ENCODE peak calls at places on chromosomes 7 and 10, in nine cellular contexts. U is esophagus muscularis mucosa; A is PC-9; B is CD8-positive, alpha-beta T cell; X is A549; D is ascending aorta; H is GM23338; J is spleen; K is astrocyte. V is an unnamed sample.

GRCh38 chr10:97903128-97904025 is 53.7 kb downstream of the GOLGA7B start:
- DNase-seq in U (no peak), A (no peak), B (no peak), X (no peak), D (no peak), H (no peak), J (no peak), K (no peak), V (no peak)

GRCh38 chr7:156943091-156944041 is 6.1 kb upstream of the NOM1 start:
- DNase-seq in U (no peak), A (peak; percentile 48), B (no peak), X (no peak), D (no peak), H (peak; percentile 51), J (no peak), K (no peak), V (peak; percentile 41)

GRCh38 chr7:71482284-71482683 is 350.3 kb downstream of the GALNT17 start:
- DNase-seq in U (no peak), A (no peak), B (no peak), X (no peak), D (no peak), H (no peak), J (no peak), K (no peak), V (no peak)

GRCh38 chr10:94349327-94349726 is 13.4 kb downstream of the NOC3L start:
- DNase-seq in U (no peak), A (no peak), B (no peak), X (no peak), D (no peak), H (no peak), J (no peak), K (no peak), V (no peak)

GRCh38 chr10:80487791-80488538 is 33.9 kb downstream of the TSPAN14 start:
- DNase-seq in U (no peak), A (no peak), B (peak; percentile 62), X (no peak), D (no peak), H (no peak), J (peak; percentile 93), K (no peak), V (no peak)

GRCh38 chr10:69303632-69304035 is 25.3 kb downstream of the HK1 start:
- DNase-seq in U (no peak), A (no peak), B (no peak), X (no peak), D (no peak), H (no peak), J (no peak), K (peak; percentile 23), V (peak; percentile 70)

GRCh38 chr7:86956567-86956966 is 102.9 kb downstream of the ELAPOR2 start:
- DNase-seq in U (no peak), A (no peak), B (no peak), X (no peak), D (no peak), H (no peak), J (no peak), K (no peak), V (no peak)

GRCh38 chr7:21023841-21024502 is 237.3 kb upstream of the SP8 start:
- DNase-seq in U (no peak), A (no peak), B (no peak), X (no peak), D (no peak), H (peak; percentile 29), J (no peak), K (no peak), V (no peak)

GRCh38 chr10:37736120-37736519 is 121.3 kb downstream of the ZNF248 start:
- DNase-seq in U (no peak), A (no peak), B (no peak), X (no peak), D (no peak), H (no peak), J (no peak), K (no peak), V (no peak)

GRCh38 chr10:110664483-110665420 is 20.6 kb downstream of the RBM20 start:
- DNase-seq in U (peak; percentile 64), A (peak; percentile 72), B (no peak), X (no peak), D (no peak), H (no peak), J (no peak), K (peak; percentile 88), V (peak; percentile 63)

GRCh38 chr7:112214887-112215286 is 8.4 kb downstream of the ZNF277 start:
- DNase-seq in U (no peak), A (no peak), B (no peak), X (no peak), D (no peak), H (no peak), J (no peak), K (no peak), V (no peak)

GRCh38 chr10:68082815-68083395 is 7.8 kb upstream of the HERC4 start:
- DNase-seq in U (no peak), A (no peak), B (no peak), X (no peak), D (no peak), H (peak; percentile 15), J (no peak), K (no peak), V (no peak)

DNA sequence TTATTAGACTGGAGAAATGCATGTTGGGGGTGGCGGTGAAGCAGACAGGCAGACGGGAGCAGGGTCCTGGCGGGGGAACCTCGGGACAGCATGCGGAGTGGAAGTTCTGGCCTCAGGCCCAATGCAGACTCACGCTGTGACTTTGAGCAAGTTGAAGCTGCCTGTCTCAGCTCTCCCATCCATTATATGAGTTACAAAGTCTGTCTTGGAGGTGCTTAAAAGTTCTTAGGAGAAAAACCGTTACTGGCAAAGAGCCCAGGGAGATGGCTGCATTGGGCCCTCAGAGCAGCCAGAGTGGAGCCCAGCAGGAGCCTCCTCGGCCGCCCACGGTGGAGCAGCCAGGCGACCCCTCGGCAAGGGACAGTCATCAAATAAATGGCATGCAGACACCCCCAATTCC is 509.5 kb downstream of the PLXNA4 start:
- DNase-seq in U (no peak), A (no peak), B (no peak), X (no peak), D (no peak), H (no peak), J (no peak), K (peak; percentile 78), V (no peak)
- H3K4me1 ChIP-seq in U (peaks cover 42% of the 10 kb centered on the region), A (peaks cover 23% of the 10 kb centered on the region), B (no peaks in the 10 kb centered on the region), X (peaks cover 38% of the 10 kb centered on the region), D (peaks cover 24% of the 10 kb centered on the region), H (no peaks in the 10 kb centered on the region), J (peaks cover 5% of the 10 kb centered on the region), K (peaks cover 24% of the 10 kb centered on the region), V (peaks cover 12% of the 10 kb centered on the region)

GRCh38 chr7:5428470-5429252 is 5.0 kb upstream of the TNRC18 start:
- DNase-seq in U (peak; percentile 96), A (peak; percentile 77), B (no peak), X (no peak), D (no peak), H (peak; percentile 39), J (peak; percentile 77), K (peak; percentile 86), V (peak; percentile 76)
- TF ChIP-seq CTCF in U (no peak), A (no peak), B (no peak), X (no peak), D (no peak), H (no peak), J (no peak), K (peak; percentile 4), V (peak; percentile 45)

DNA sequence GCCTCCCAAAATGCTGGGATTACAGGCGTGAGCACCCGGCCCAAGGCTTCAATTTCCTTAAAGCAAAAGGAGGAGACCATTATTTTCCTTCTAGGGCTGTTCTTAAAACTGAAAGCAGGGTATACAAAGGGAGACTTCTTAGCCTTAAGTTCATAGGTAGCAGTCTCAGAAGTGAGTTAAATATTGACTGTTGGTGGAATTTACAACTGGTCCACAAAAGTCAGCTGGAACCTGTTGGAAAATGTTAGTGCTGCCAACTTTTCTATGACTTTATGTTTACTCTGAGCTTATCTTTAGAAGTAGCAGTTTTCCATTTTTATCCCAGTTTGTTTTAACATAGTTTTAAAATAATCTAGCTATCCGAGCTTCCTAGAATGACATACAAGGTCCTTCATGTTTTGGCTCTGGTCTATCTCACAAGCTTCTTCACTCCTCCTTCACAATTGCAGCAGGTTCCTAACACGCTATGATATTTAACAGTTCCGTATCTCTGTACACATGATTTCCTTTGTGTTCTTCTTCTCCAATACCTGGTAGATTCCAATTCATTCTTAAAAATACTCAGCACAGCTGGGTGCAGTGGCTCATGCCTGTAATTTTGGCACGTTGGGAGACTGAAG is 3.3 kb downstream of the SLC26A3 start:
- DNase-seq in U (no peak), A (no peak), B (no peak), X (no peak), D (no peak), H (no peak), J (no peak), K (no peak), V (no peak)
- H3K27ac ChIP-seq in U (peak overlapping the region; percentile 66), A (no peak overlapping the region), B (no peak overlapping the region), X (no peak overlapping the region), D (no peak overlapping the region), H (no peak overlapping the region), J (no peak overlapping the region), K (no peak overlapping the region), V (no peak overlapping the region)

GRCh38 chr10:11693376-11693775 is 48.8 kb upstream of the ECHDC3 start:
- DNase-seq in U (no peak), A (no peak), B (no peak), X (no peak), D (no peak), H (no peak), J (no peak), K (no peak), V (no peak)

GRCh38 chr10:11687779-11688447 is 54.3 kb upstream of the ECHDC3 start:
- DNase-seq in U (no peak), A (peak; percentile 84), B (no peak), X (no peak), D (no peak), H (no peak), J (no peak), K (no peak), V (peak; percentile 45)

GRCh38 chr10:11687357-11687771 is 54.8 kb upstream of the ECHDC3 start:
- DNase-seq in U (no peak), A (peak; percentile 84), B (no peak), X (no peak), D (no peak), H (peak; percentile 35), J (no peak), K (peak; percentile 35), V (peak; percentile 67)

GRCh38 chr10:11691319-11691755 is 50.8 kb upstream of the ECHDC3 start:
- DNase-seq in U (no peak), A (no peak), B (no peak), X (no peak), D (no peak), H (no peak), J (no peak), K (no peak), V (no peak)

DNA sequence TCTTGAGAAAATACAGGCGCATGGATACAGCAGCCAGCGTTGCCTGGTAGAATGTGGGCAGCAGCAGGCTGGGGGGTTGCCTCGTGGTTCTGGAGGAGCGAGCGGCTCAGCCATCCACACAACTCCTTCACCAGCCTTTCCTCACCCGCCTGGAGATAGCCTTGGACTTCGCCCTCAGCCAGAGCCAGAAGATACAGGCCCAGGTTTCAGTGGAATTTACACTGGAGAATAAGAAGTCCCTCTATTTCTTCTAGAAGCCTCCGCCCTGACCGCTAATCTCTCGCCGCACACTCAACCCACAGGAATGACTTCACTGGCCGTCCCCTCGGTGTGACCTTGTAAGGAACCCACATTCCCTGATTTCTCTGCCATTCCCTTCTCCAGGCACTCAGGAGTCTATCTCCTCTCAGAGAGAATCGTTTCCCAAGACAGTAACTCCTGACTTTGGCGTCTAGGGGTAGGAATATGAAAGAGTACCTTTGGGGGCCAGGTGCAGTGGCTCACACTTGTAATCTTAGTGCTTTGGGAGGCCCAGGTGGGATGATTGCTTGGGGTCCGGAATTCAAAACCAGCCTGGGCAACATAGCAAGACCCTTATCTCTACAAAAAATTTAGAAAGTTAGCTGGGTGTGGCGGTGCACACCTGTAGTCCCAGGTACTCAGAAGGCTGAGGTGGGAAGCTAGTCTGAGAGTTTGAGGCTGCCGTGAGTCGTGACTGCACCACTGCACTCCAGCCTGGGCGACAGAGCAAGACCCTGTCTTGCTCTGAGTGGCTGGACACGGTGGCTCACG is 52.0 kb upstream of the ECHDC3 start:
- DNase-seq in U (no peak), A (no peak), B (no peak), X (no peak), D (no peak), H (no peak), J (no peak), K (no peak), V (no peak)
- H3K4me1 ChIP-seq in U (peaks cover 11% of the 10 kb centered on the region), A (peaks cover 46% of the 10 kb centered on the region), B (peaks cover 21% of the 10 kb centered on the region), X (peaks cover 9% of the 10 kb centered on the region), D (peaks cover 3% of the 10 kb centered on the region), H (peaks cover 6% of the 10 kb centered on the region), J (peaks cover 41% of the 10 kb centered on the region), K (peaks cover 11% of the 10 kb centered on the region), V (peaks cover 17% of the 10 kb centered on the region)